ENCODE peak calls at places on chromosomes 6 and 20, in nine cellular contexts. B is heart left ventricle, K is astrocyte of the spinal cord, U is ovary, Y is transverse colon, A is breast epithelium, C is GM12865, G is ascending aorta, O is cardiac muscle cell. W is an unnamed sample.

GRCh38 chr20:64100946-64101688 is 6.2 kb downstream of the NPBWR2 start:
- DNase-seq in B (no peak), K (no peak), U (no peak), Y (no peak), A (no peak), C (no peak), G (no peak), O (no peak), W (no peak)

GRCh38 chr20:23257106-23257761 is 93.4 kb upstream of the NXT1 start:
- DNase-seq in B (no peak), K (peak), U (no peak), Y (no peak), A (no peak), C (peak), G (no peak), O (no peak), W (no peak)

GRCh38 chr6:135299256-135299655 is 118.1 kb downstream of the MYB start:
- DNase-seq in B (no peak), K (peak), U (no peak), Y (no peak), A (no peak), C (no peak), G (no peak), O (no peak), W (no peak)

GRCh38 chr6:154606457-154606856 is 96.0 kb upstream of the CNKSR3 start:
- DNase-seq in B (no peak), K (no peak), U (no peak), Y (no peak), A (no peak), C (peak), G (no peak), O (no peak), W (no peak)

GRCh38 chr6:162849269-162849668 is 121.5 kb downstream of the PACRG start:
- DNase-seq in B (no peak), K (no peak), U (no peak), Y (no peak), A (no peak), C (no peak), G (no peak), O (peak), W (no peak)

GRCh38 chr6:134686071-134686470 is 263.8 kb downstream of the ALDH8A1 start:
- DNase-seq in B (no peak), K (peak), U (no peak), Y (no peak), A (no peak), C (no peak), G (no peak), O (no peak), W (no peak)

GRCh38 chr6:93581371-93581770 is 162.0 kb upstream of the EPHA7 start:
- DNase-seq in B (no peak), K (no peak), U (no peak), Y (no peak), A (no peak), C (no peak), G (no peak), O (no peak), W (no peak)

GRCh38 chr6:91667596-91667995 is 1080.7 kb upstream of the MAP3K7 start:
- DNase-seq in B (no peak), K (no peak), U (no peak), Y (no peak), A (no peak), C (no peak), G (no peak), O (no peak), W (no peak)

GRCh38 chr6:151679081-151679480 is 128.4 kb upstream of the ESR1 start:
- DNase-seq in B (no peak), K (peak), U (no peak), Y (no peak), A (no peak), C (no peak), G (no peak), O (no peak), W (no peak)

GRCh38 chr20:62887147-62887859 is 25.7 kb upstream of the TCFL5 start:
- DNase-seq in B (no peak), K (peak), U (no peak), Y (peak), A (peak), C (no peak), G (no peak), O (peak), W (no peak)

GRCh38 chr6:139597781-139598368 is 223.4 kb upstream of the CITED2 start:
- DNase-seq in B (no peak), K (peak), U (peak), Y (peak), A (no peak), C (no peak), G (peak), O (no peak), W (peak)

GRCh38 chr20:19849341-19850189 is 91.5 kb downstream of the RIN2 start:
- DNase-seq in B (no peak), K (peak), U (no peak), Y (no peak), A (no peak), C (no peak), G (no peak), O (peak), W (peak)

GRCh38 chr6:113805836-113806500 is 51.2 kb upstream of the MARCKS start:
- DNase-seq in B (no peak), K (no peak), U (no peak), Y (no peak), A (no peak), C (peak), G (no peak), O (no peak), W (no peak)

GRCh38 chr6:56580271-56580670 is 62.4 kb downstream of the DST start:
- DNase-seq in B (no peak), K (no peak), U (no peak), Y (no peak), A (no peak), C (no peak), G (no peak), O (no peak), W (no peak)

GRCh38 chr6:2634151-2634964 is 116.4 kb downstream of the MYLK4 start:
- DNase-seq in B (peak), K (peak), U (peak), Y (peak), A (peak), C (peak), G (peak), O (peak), W (peak)

GRCh38 chr20:62929051-62929538 is 2.8 kb upstream of the DIDO1 start:
- DNase-seq in B (peak), K (peak), U (peak), Y (peak), A (peak), C (peak), G (no peak), O (peak), W (no peak)

GRCh38 chr6:36751091-36751490 is 53.5 kb downstream of the RAB44 start:
- DNase-seq in B (no peak), K (no peak), U (no peak), Y (no peak), A (no peak), C (no peak), G (no peak), O (no peak), W (no peak)

GRCh38 chr20:8388707-8389106 is 256.6 kb downstream of the PLCB1 start:
- DNase-seq in B (no peak), K (peak), U (no peak), Y (no peak), A (no peak), C (no peak), G (no peak), O (no peak), W (no peak)

GRCh38 chr20:62941792-62942191 is 3.8 kb downstream of the GID8 start:
- DNase-seq in B (no peak), K (no peak), U (no peak), Y (no peak), A (no peak), C (no peak), G (no peak), O (no peak), W (no peak)

GRCh38 chr6:166996406-166996805 is 2.8 kb upstream of the CEP43 start:
- DNase-seq in B (no peak), K (peak), U (no peak), Y (no peak), A (no peak), C (no peak), G (no peak), O (no peak), W (no peak)

GRCh38 chr6:150371356-150371755 is 2.5 kb downstream of the IYD start:
- DNase-seq in B (no peak), K (no peak), U (no peak), Y (no peak), A (no peak), C (no peak), G (no peak), O (no peak), W (no peak)

GRCh38 chr6:111154981-111155380 is 67.7 kb downstream of the SLC16A10 start:
- DNase-seq in B (no peak), K (no peak), U (no peak), Y (no peak), A (no peak), C (no peak), G (no peak), O (no peak), W (no peak)

GRCh38 chr20:11522359-11522758 is 395.3 kb upstream of the BTBD3 start:
- DNase-seq in B (no peak), K (peak), U (no peak), Y (no peak), A (no peak), C (no peak), G (no peak), O (no peak), W (no peak)

DNA sequence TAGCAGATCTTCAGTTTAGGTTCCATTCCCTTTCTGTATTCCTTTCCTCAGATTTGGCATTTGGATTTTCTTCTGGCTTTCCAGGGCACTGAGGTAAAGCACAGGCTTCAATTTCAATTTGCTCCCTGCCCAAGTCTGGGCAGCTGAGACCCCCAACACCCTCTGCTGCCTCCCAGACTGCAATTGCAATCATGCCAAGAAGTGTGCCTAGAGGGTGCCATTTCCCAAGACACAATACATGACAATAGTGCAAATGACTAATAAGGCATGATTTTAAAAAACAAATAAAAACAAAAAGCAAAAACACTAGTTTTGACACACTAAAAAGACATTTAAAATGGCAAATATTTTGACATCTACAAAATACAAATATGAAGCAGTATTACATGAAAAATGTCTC is 364.8 kb downstream of the EPM2A start:
- DNase-seq in B (no peak), K (no peak), U (no peak), Y (no peak), A (no peak), C (no peak), G (no peak), O (no peak), W (no peak)
- TF ChIP-seq CTCF in B (no peak), K (no peak), U (no peak), Y (no peak), A (no peak), C (no peak), G (no peak), O (no peak), W (no peak)

DNA sequence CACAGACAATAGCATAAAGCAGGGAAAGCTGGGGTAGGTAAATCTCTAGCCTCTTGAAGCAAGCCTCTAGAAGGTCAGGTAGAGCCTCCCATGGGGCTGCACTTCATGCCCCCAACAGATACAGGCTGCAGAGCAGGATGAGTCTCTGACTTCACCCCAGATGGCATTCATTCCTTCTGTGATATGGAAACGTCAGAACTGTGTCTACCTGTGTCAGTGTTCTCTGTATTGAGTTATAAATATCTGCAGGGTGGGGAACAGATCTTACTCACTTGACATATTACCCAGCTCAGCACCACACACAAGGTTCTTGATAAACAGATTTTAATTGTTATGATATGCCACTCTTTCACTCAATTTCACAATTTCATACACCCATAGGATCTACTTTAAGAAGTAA is 2.1 kb downstream of the LGSN start:
- DNase-seq in B (no peak), K (no peak), U (no peak), Y (no peak), A (no peak), C (no peak), G (no peak), O (no peak), W (no peak)
- H3K4me3 ChIP-seq in B (no peak), K (no peak), U (no peak), Y (no peak), A (no peak), C (no peak), G (no peak), O (no peak), W (no peak)

DNA sequence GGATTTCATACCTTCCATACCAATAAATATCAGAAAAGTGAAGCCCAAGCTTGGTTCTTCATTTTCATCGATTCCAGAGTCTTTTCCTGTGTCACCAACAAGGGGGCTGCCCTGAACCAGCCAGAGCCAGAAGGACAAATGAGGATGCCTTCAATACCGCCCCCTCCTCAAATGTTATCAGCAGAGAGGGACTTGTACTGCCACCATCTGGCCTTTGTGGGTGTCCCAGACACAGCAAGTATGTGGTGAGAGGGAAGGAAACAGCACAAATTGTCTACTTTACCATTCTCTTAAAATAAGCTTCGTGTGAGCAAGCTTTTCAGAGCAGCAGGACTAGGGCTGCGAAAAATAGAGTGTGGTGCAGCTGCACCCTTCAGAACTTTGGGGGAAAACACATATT is 165.3 kb downstream of the SOBP start:
- DNase-seq in B (no peak), K (no peak), U (no peak), Y (no peak), A (no peak), C (no peak), G (no peak), O (peak), W (no peak)
- TF ChIP-seq CTCF in B (no peak), K (no peak), U (no peak), Y (no peak), A (no peak), C (peak), G (peak), O (no peak), W (peak)

GRCh38 chr6:104579464-104579863 is 280.3 kb downstream of the HACE1 start:
- DNase-seq in B (no peak), K (no peak), U (no peak), Y (no peak), A (no peak), C (no peak), G (no peak), O (peak), W (no peak)
- H3K4me3 ChIP-seq in B (no peak), K (no peak), U (no peak), Y (no peak), A (no peak), C (no peak), G (no peak), O (no peak), W (no peak)

DNA sequence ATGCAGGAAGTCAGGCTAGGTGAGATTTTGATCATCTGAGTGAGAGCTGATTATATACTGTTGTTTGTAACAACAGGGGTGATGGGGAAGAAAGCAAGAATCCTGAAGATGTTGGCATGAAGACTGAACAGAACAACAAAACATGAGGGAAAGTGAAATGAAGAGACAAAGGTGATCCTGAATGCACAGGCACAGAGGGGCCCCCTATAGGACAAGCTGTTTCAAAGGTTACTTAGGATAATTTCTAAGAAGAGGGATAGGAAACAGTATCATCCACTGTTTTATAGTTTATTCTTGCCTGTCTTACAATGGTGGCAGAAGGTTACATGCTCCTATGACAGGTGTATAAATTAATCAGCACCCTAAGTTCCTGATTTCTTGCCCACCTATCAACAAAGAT is 192.2 kb downstream of the EDN1 start:
- DNase-seq in B (no peak), K (no peak), U (no peak), Y (no peak), A (no peak), C (no peak), G (no peak), O (no peak), W (no peak)
- TF ChIP-seq CTCF in B (no peak), K (no peak), U (no peak), Y (no peak), A (no peak), C (peak), G (no peak), O (peak), W (no peak)

GRCh38 chr6:30683137-30683979 is 3.1 kb downstream of the PPP1R18 start:
- DNase-seq in B (no peak), K (no peak), U (peak), Y (no peak), A (no peak), C (no peak), G (no peak), O (no peak), W (no peak)
- H3K4me3 ChIP-seq in B (peak), K (peak), U (peak), Y (peak), A (peak), C (peak), G (peak), O (peak), W (peak)